ENCODE peak calls at places on chromosomes 5 and 9, in six cellular contexts. One of them, this sample, is unnamed.

GRCh38 chr5:66004216-66004615 is 77.8 kb downstream of the ERBIN start:
- DNase-seq in retinal pigment epithelial cell: no peak
- DNase-seq in cortex of kidney: no peak
- DNase-seq in right cardiac atrium: no peak
- DNase-seq in activated naive CD4-positive, alpha-beta T cell treated with Interleukin-2 at 50 U/mL for 16 hours: no peak
- DNase-seq in ovary: no peak
- DNase-seq in this sample: no peak

GRCh38 chr9:21252727-21253547 is 13.1 kb upstream of the IFNA14 start:
- DNase-seq in retinal pigment epithelial cell: peak; percentile 9
- DNase-seq in activated naive CD4-positive, alpha-beta T cell treated with Interleukin-2 at 50 U/mL for 16 hours: no peak
- DNase-seq in ovary: no peak
- DNase-seq in right cardiac atrium: peak; percentile 40
- DNase-seq in cortex of kidney: no peak
- DNase-seq in this sample: peak; percentile 31

GRCh38 chr5:119049824-119050449 is 20.9 kb upstream of the DMXL1 start:
- DNase-seq in retinal pigment epithelial cell: no peak
- DNase-seq in right cardiac atrium: no peak
- DNase-seq in ovary: no peak
- DNase-seq in activated naive CD4-positive, alpha-beta T cell treated with Interleukin-2 at 50 U/mL for 16 hours: no peak
- DNase-seq in cortex of kidney: no peak
- DNase-seq in this sample: peak; percentile 93

GRCh38 chr9:8677725-8678124 is 878.1 kb upstream of the DMAC1 start:
- DNase-seq in retinal pigment epithelial cell: no peak
- DNase-seq in activated naive CD4-positive, alpha-beta T cell treated with Interleukin-2 at 50 U/mL for 16 hours: no peak
- DNase-seq in right cardiac atrium: no peak
- DNase-seq in ovary: no peak
- DNase-seq in cortex of kidney: no peak
- DNase-seq in this sample: no peak

GRCh38 chr5:34621280-34622045 is 34.7 kb upstream of the RAI14 start:
- DNase-seq in activated naive CD4-positive, alpha-beta T cell treated with Interleukin-2 at 50 U/mL for 16 hours: no peak
- DNase-seq in retinal pigment epithelial cell: no peak
- DNase-seq in ovary: no peak
- DNase-seq in right cardiac atrium: no peak
- DNase-seq in cortex of kidney: no peak
- DNase-seq in this sample: peak; percentile 68

GRCh38 chr5:42951847-42952411 is 88.2 kb downstream of the ANXA2R start:
- DNase-seq in ovary: no peak
- DNase-seq in cortex of kidney: no peak
- DNase-seq in right cardiac atrium: no peak
- DNase-seq in activated naive CD4-positive, alpha-beta T cell treated with Interleukin-2 at 50 U/mL for 16 hours: peak; percentile 59
- DNase-seq in retinal pigment epithelial cell: no peak
- DNase-seq in this sample: peak; percentile 59

GRCh38 chr9:134366223-134367031 is 40.2 kb downstream of the RXRA start:
- DNase-seq in right cardiac atrium: peak; percentile 91
- DNase-seq in activated naive CD4-positive, alpha-beta T cell treated with Interleukin-2 at 50 U/mL for 16 hours: no peak
- DNase-seq in retinal pigment epithelial cell: peak; percentile 37
- DNase-seq in ovary: peak; percentile 89
- DNase-seq in cortex of kidney: no peak
- DNase-seq in this sample: peak; percentile 93

GRCh38 chr9:110270211-110270995 is 14.1 kb upstream of the TXN start:
- DNase-seq in retinal pigment epithelial cell: no peak
- DNase-seq in activated naive CD4-positive, alpha-beta T cell treated with Interleukin-2 at 50 U/mL for 16 hours: no peak
- DNase-seq in cortex of kidney: no peak
- DNase-seq in right cardiac atrium: no peak
- DNase-seq in ovary: no peak
- DNase-seq in this sample: no peak

GRCh38 chr5:148949871-148950863 is 112.7 kb downstream of the SH3TC2 start:
- DNase-seq in ovary: no peak
- DNase-seq in activated naive CD4-positive, alpha-beta T cell treated with Interleukin-2 at 50 U/mL for 16 hours: no peak
- DNase-seq in cortex of kidney: no peak
- DNase-seq in right cardiac atrium: no peak
- DNase-seq in retinal pigment epithelial cell: no peak
- DNase-seq in this sample: peak; percentile 32

GRCh38 chr9:98189412-98189811 is 3.0 kb downstream of the CORO2A start:
- DNase-seq in cortex of kidney: no peak
- DNase-seq in right cardiac atrium: no peak
- DNase-seq in retinal pigment epithelial cell: no peak
- DNase-seq in activated naive CD4-positive, alpha-beta T cell treated with Interleukin-2 at 50 U/mL for 16 hours: no peak
- DNase-seq in ovary: no peak
- DNase-seq in this sample: no peak

This sample was measured in fibroblast of the aortic adventitia.